ENCODE peak calls at places on chromosomes 7 and 10, in six cellular contexts. B is astrocyte, S is tibial nerve, P is GM12878, I is body of pancreas, Z is tibial artery. D is an unnamed sample.
A peak's percentile ranks its signal among the peaks of the same experiment; 100 is the strongest.

GRCh38 chr10:119315128-119316001 is 108.0 kb downstream of the GRK5 start:
- DNase-seq in Z (peak; percentile 83), I (no peak), B (peak; percentile 97), S (peak; percentile 50), P (peak; percentile 28), D (no peak)

GRCh38 chr10:80684217-80684616 is 146.5 kb downstream of the SH2D4B start:
- DNase-seq in S (no peak), P (no peak), I (no peak), B (no peak), Z (no peak), D (no peak)

GRCh38 chr10:114239117-114239993 is at the start of gene VWA2:
- DNase-seq in I (peak; percentile 70), B (no peak), P (no peak), S (no peak), Z (no peak), D (peak; percentile 88)

GRCh38 chr7:16028103-16028502 is 341.6 kb upstream of the MEOX2 start:
- DNase-seq in I (no peak), Z (no peak), B (peak; percentile 96), S (no peak), P (no peak), D (no peak)

GRCh38 chr7:129574487-129574886 is 37.0 kb upstream of the NRF1 start:
- DNase-seq in I (no peak), B (peak; percentile 86), S (no peak), P (no peak), Z (no peak), D (no peak)

GRCh38 chr10:94963901-94964300 is 25.4 kb downstream of the CYP2C9 start:
- DNase-seq in S (no peak), Z (no peak), P (no peak), I (peak; percentile 32), B (peak; percentile 8), D (no peak)

GRCh38 chr7:45089314-45089891 is 634 bp upstream of the NACAD start:
- DNase-seq in I (peak; percentile 59), B (peak; percentile 29), P (no peak), Z (no peak), S (peak; percentile 47), D (peak; percentile 74)

GRCh38 chr7:137343483-137343841 is at the start of gene PTN:
- DNase-seq in S (no peak), I (peak; percentile 25), B (peak; percentile 77), Z (peak; percentile 31), P (no peak), D (no peak)

GRCh38 chr10:21171197-21171935 is 274.3 kb upstream of the NEBL start:
- DNase-seq in S (no peak), I (no peak), Z (no peak), P (no peak), B (no peak), D (no peak)

GRCh38 chr7:115585015-115585655 is 445.4 kb downstream of the TFEC start:
- DNase-seq in P (no peak), Z (no peak), I (no peak), B (peak; percentile 4), S (no peak), D (no peak)

GRCh38 chr10:130137077-130137448 is 872 bp downstream of the GLRX3 start:
- DNase-seq in Z (no peak), P (no peak), S (no peak), B (peak; percentile 40), I (no peak), D (no peak)

GRCh38 chr10:70054902-70055301 is 2.3 kb downstream of the MACROH2A2 start:
- DNase-seq in S (no peak), B (no peak), Z (no peak), I (no peak), P (no peak), D (no peak)

GRCh38 chr10:102463983-102464382 is 12.6 kb upstream of the C10orf95 start:
- DNase-seq in P (no peak), B (no peak), S (no peak), I (no peak), Z (no peak), D (no peak)

GRCh38 chr7:1415389-1415990 is 43.8 kb downstream of the MICALL2 start:
- DNase-seq in B (no peak), P (no peak), I (no peak), Z (no peak), S (no peak), D (no peak)

GRCh38 chr10:18610517-18610916 is 40.9 kb downstream of the NSUN6 start:
- DNase-seq in B (peak; percentile 86), S (no peak), Z (no peak), P (no peak), I (no peak), D (no peak)

GRCh38 chr10:57992321-57993077 is 275.2 kb downstream of the IPMK start:
- DNase-seq in B (peak; percentile 70), P (no peak), I (peak; percentile 19), Z (no peak), S (no peak), D (no peak)

DNA sequence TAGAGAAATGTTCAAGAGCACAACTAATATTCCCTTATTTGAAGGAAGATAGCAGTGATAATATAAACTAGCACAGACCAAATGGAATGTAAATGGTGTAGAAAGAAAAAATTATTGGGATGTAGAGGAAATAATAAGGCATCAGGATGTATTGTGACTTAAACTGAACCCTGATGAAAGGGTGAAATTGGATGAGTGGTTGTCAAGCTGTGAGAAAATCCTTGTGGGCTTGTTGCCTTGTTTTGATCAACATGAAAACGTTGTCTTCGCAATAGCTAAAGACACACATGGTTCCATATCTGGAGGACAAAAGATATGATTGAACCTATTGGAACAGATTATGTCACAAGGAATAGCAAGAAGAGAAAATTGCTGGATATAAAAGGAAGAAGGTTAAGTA is 40.3 kb upstream of the CNTNAP2 start:
- DNase-seq in Z (no peak), P (no peak), I (no peak), S (no peak), B (no peak), D (no peak)
- H3K4me1 ChIP-seq in Z (no peaks in the 10 kb centered on the region), P (no peaks in the 10 kb centered on the region), I (no peaks in the 10 kb centered on the region), S (no peaks in the 10 kb centered on the region), B (no peaks in the 10 kb centered on the region), D (no peaks in the 10 kb centered on the region)

DNA sequence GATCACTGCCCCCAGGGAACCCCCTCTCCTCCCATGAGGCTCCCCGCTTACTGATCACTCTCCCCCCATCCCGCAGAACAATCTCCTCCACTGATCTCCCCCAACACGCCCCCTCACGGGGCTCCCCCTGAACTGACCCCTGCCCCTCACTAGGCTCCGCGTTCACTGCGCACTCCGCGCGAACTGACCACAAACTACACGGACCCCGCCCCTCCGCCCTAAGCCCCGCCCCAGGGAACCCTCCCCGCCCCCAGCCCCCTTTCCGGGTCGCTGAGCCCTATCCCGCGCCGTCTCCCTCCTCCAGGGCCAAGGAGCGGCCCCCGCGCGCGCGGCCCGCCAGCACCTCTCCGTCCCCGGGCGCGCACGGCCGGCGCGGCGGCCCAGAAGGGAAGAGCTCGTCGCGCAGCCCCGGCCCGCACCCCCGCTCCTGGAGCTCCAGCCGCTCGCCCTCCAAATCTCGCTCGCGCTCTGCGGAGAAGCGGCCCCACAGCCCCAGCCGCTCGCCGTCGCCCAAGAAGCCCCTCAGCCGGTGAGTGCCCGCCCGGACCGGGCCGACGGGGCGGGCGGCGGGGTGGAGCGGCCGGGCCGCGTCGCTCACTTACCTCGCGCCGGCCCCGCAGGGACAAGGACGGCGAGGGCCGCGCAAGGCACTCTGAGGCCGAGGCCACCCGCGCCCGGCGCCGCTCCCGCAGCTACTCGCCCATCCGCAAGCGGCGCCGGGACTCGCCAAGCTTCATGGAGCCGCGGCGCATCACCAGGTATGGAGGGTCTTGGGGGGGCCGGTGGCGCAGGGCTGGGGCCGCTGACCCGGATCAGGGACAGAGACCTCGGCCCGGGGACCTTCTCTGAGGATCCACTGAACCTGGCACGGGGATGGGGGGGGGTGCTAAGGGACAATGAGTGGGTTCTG is 19.9 kb upstream of the HSPB1 start:
- DNase-seq in I (peak; percentile 51), S (no peak), P (no peak), Z (no peak), B (no peak), D (no peak)
- H3K27me3 ChIP-seq in I (peaks cover 3% of the 10 kb centered on the region), S (no peaks in the 10 kb centered on the region), P (peaks cover 4% of the 10 kb centered on the region), Z (peaks cover 46% of the 10 kb centered on the region), B (peaks cover 26% of the 10 kb centered on the region), D (peaks cover 17% of the 10 kb centered on the region)

GRCh38 chr10:75015440-75015839 is 96.0 kb upstream of the SAMD8 start:
- DNase-seq in Z (no peak), S (no peak), B (no peak), P (no peak), I (no peak), D (no peak)
- H3K4me3 ChIP-seq in Z (no peak overlapping the region), S (no peak overlapping the region), B (no peak overlapping the region), P (no peak overlapping the region), I (no peak overlapping the region), D (no peak overlapping the region)

GRCh38 chr10:61064356-61064755 is 120.4 kb upstream of the RHOBTB1 start:
- DNase-seq in S (no peak), B (no peak), P (no peak), Z (no peak), I (no peak), D (no peak)

GRCh38 chr10:61065010-61065409 is 121.0 kb upstream of the RHOBTB1 start:
- DNase-seq in P (no peak), B (no peak), S (no peak), I (no peak), Z (no peak), D (no peak)

GRCh38 chr10:61066661-61067353 is 122.8 kb upstream of the RHOBTB1 start:
- DNase-seq in Z (no peak), I (no peak), S (no peak), B (no peak), P (no peak), D (no peak)

GRCh38 chr10:61067683-61068336 is 123.8 kb upstream of the RHOBTB1 start:
- DNase-seq in S (no peak), B (no peak), I (no peak), Z (no peak), P (no peak), D (no peak)

GRCh38 chr10:61068471-61068870 is 124.5 kb upstream of the RHOBTB1 start:
- DNase-seq in S (no peak), I (no peak), P (no peak), B (peak; percentile 36), Z (no peak), D (no peak)
- H3K4me1 ChIP-seq in S (no peaks in the 10 kb centered on the region), I (peaks cover 5% of the 10 kb centered on the region), P (no peaks in the 10 kb centered on the region), B (no peaks in the 10 kb centered on the region), Z (no peaks in the 10 kb centered on the region), D (no peaks in the 10 kb centered on the region)

D was measured in upper lobe of right lung.